ENCODE peak calls at places on chromosomes 6 and 20, in four cellular contexts. C, N, A and V are unnamed samples.

GRCh38 chr6:40999498-41000070 is 39.4 kb downstream of the UNC5CL start:
- DNase-seq in A (peak; percentile 28), C (no peak), N (peak; percentile 62), V (peak; percentile 66)

GRCh38 chr6:21608610-21609009 is 15.1 kb downstream of the SOX4 start:
- DNase-seq in A (no peak), C (no peak), N (no peak), V (no peak)

GRCh38 chr20:18224968-18225568 is 63.3 kb upstream of the ZNF133 start:
- DNase-seq in N (peak; percentile 57), A (no peak), C (no peak), V (no peak)

GRCh38 chr6:94478178-94479140 is 1059.1 kb upstream of the EPHA7 start:
- DNase-seq in A (no peak), C (no peak), N (no peak), V (no peak)

GRCh38 chr6:31114970-31115849 is 610 bp downstream of the PSORS1C1 start:
- DNase-seq in N (peak; percentile 79), C (no peak), A (no peak), V (no peak)

GRCh38 chr6:89221971-89222887 is 5.1 kb upstream of the GABRR1 start:
- DNase-seq in N (no peak), C (no peak), A (no peak), V (no peak)

GRCh38 chr6:14781707-14782306 is 464.1 kb upstream of the JARID2 start:
- DNase-seq in N (no peak), C (no peak), A (no peak), V (no peak)

GRCh38 chr20:56826971-56827645 is 198.0 kb downstream of the TFAP2C start:
- DNase-seq in C (no peak), A (no peak), N (peak; percentile 74), V (no peak)

GRCh38 chr6:33894438-33894837 is 90.6 kb upstream of the MLN start:
- DNase-seq in A (no peak), C (no peak), N (no peak), V (no peak)

GRCh38 chr6:169884158-169884557 is 132.7 kb downstream of the ERMARD start:
- DNase-seq in A (no peak), N (no peak), C (no peak), V (no peak)

GRCh38 chr20:33433465-33433864 is 10.1 kb downstream of the SNTA1 start:
- DNase-seq in N (peak; percentile 22), A (no peak), C (no peak), V (peak; percentile 60)

GRCh38 chr6:44453146-44453545 is 65.6 kb downstream of the CDC5L start:
- DNase-seq in C (no peak), N (peak; percentile 62), A (no peak), V (no peak)

GRCh38 chr20:18773566-18773965 is 40.0 kb upstream of the SCP2D1 start:
- DNase-seq in N (no peak), C (no peak), A (no peak), V (no peak)

GRCh38 chr6:4133941-4134838 is 1.2 kb downstream of the ECI2 start:
- DNase-seq in C (peak; percentile 3), N (peak; percentile 48), A (no peak), V (peak; percentile 57)

GRCh38 chr6:93424303-93425064 is 5.1 kb upstream of the EPHA7 start:
- DNase-seq in C (no peak), A (no peak), N (no peak), V (no peak)

GRCh38 chr20:33985830-33986229 is 7.9 kb upstream of the RALY start:
- DNase-seq in N (no peak), C (no peak), A (no peak), V (no peak)